ENCODE peak calls at places on chromosomes 11 and 22, in four cellular contexts. One of them, this sample, is unnamed.
A peak's percentile ranks its signal among the peaks of the same experiment; 100 is the strongest.

GRCh38 chr11:95505927-95506426 is 275.0 kb upstream of the SESN3 start:
- DNase-seq in K562: no peak
- DNase-seq in GM12891: no peak
- DNase-seq in H1: no peak
- DNase-seq in this sample: no peak

GRCh38 chr22:39212721-39213376 is 31.9 kb downstream of the PDGFB start:
- DNase-seq in K562: peak; percentile 35
- DNase-seq in GM12891: no peak
- DNase-seq in H1: peak; percentile 52
- DNase-seq in this sample: no peak

GRCh38 chr11:132349806-132350733 is 979.7 kb downstream of the NTM start:
- DNase-seq in K562: no peak
- DNase-seq in GM12891: no peak
- DNase-seq in H1: no peak
- DNase-seq in this sample: no peak

GRCh38 chr11:78654866-78655265 is 80.2 kb upstream of the NARS2 start:
- DNase-seq in K562: no peak
- DNase-seq in GM12891: no peak
- DNase-seq in H1: peak; percentile 14
- DNase-seq in this sample: no peak

GRCh38 chr11:33227578-33228261 is 29.5 kb upstream of the HIPK3 start:
- DNase-seq in K562: no peak
- DNase-seq in GM12891: no peak
- DNase-seq in H1: no peak
- DNase-seq in this sample: no peak

GRCh38 chr22:19708323-19709011 is 5.8 kb upstream of the SEPTIN5 start:
- DNase-seq in K562: no peak
- DNase-seq in GM12891: peak; percentile 11
- DNase-seq in H1: no peak
- DNase-seq in this sample: no peak

GRCh38 chr11:85725510-85726258 is 39.7 kb upstream of the CCDC89 start:
- DNase-seq in K562: no peak
- DNase-seq in GM12891: no peak
- DNase-seq in H1: no peak
- DNase-seq in this sample: no peak

GRCh38 chr11:1388763-1389102 is 1.0 kb upstream of the BRSK2 start:
- DNase-seq in K562: no peak
- DNase-seq in GM12891: no peak
- DNase-seq in H1: peak; percentile 62
- DNase-seq in this sample: no peak

GRCh38 chr11:72813740-72814138 is 472 bp upstream of the ATG16L2 start:
- DNase-seq in K562: peak; percentile 80
- DNase-seq in GM12891: peak; percentile 74
- DNase-seq in H1: no peak
- DNase-seq in this sample: peak; percentile 77

GRCh38 chr11:75591966-75592365 is 29.9 kb downstream of the SERPINH1 start:
- DNase-seq in K562: no peak
- DNase-seq in GM12891: no peak
- DNase-seq in H1: no peak
- DNase-seq in this sample: no peak

GRCh38 chr11:92224394-92225205 is at the start of gene FAT3:
- DNase-seq in K562: no peak
- DNase-seq in GM12891: no peak
- DNase-seq in H1: peak; percentile 77
- DNase-seq in this sample: no peak

GRCh38 chr11:123357990-123358827 is 71.9 kb upstream of the GRAMD1B start:
- DNase-seq in K562: no peak
- DNase-seq in GM12891: peak; percentile 49
- DNase-seq in H1: peak; percentile 68
- DNase-seq in this sample: peak; percentile 50

GRCh38 chr11:8327761-8328192 is 64.1 kb upstream of the LMO1 start:
- DNase-seq in K562: no peak
- DNase-seq in GM12891: peak; percentile 62
- DNase-seq in H1: no peak
- DNase-seq in this sample: peak; percentile 56

GRCh38 chr11:77300695-77301094 is 791 bp downstream of the GDPD4 start:
- DNase-seq in K562: no peak
- DNase-seq in GM12891: no peak
- DNase-seq in H1: no peak
- DNase-seq in this sample: no peak

GRCh38 chr11:32068134-32068533 is 22.7 kb upstream of the RCN1 start:
- DNase-seq in K562: no peak
- DNase-seq in GM12891: no peak
- DNase-seq in H1: no peak
- DNase-seq in this sample: no peak

GRCh38 chr22:24175160-24175808 is 6.0 kb upstream of the SUSD2 start:
- DNase-seq in K562: peak; percentile 67
- DNase-seq in GM12891: peak; percentile 82
- DNase-seq in H1: peak; percentile 94
- DNase-seq in this sample: peak; percentile 72

GRCh38 chr11:32438883-32439487 is 3.6 kb upstream of the WT1 start:
- DNase-seq in K562: no peak
- DNase-seq in GM12891: no peak
- DNase-seq in H1: peak; percentile 60
- DNase-seq in this sample: no peak

GRCh38 chr11:86118201-86118600 is 49.3 kb upstream of the PICALM start:
- DNase-seq in K562: no peak
- DNase-seq in GM12891: no peak
- DNase-seq in H1: no peak
- DNase-seq in this sample: no peak

GRCh38 chr11:83033972-83034672 is 37.6 kb downstream of the RAB30 start:
- DNase-seq in K562: no peak
- DNase-seq in GM12891: no peak
- DNase-seq in H1: no peak
- DNase-seq in this sample: no peak

GRCh38 chr11:29518389-29519174 is 498.2 kb downstream of the KCNA4 start:
- DNase-seq in K562: no peak
- DNase-seq in GM12891: no peak
- DNase-seq in H1: peak; percentile 52
- DNase-seq in this sample: no peak

GRCh38 chr11:123302751-123303195 is 107.7 kb upstream of the CLMP start:
- DNase-seq in K562: no peak
- DNase-seq in GM12891: peak; percentile 26
- DNase-seq in H1: no peak
- DNase-seq in this sample: no peak

GRCh38 chr11:32428665-32429293 is 6.6 kb downstream of the WT1 start:
- DNase-seq in K562: no peak
- DNase-seq in GM12891: no peak
- DNase-seq in H1: no peak
- DNase-seq in this sample: no peak

GRCh38 chr11:60786811-60787567 is 1.9 kb downstream of the MS4A10 start:
- DNase-seq in K562: no peak
- DNase-seq in GM12891: no peak
- DNase-seq in H1: no peak
- DNase-seq in this sample: no peak

GRCh38 chr11:61868601-61869476 is 22.5 kb downstream of the FADS3 start:
- DNase-seq in K562: no peak
- DNase-seq in GM12891: no peak
- DNase-seq in H1: no peak
- DNase-seq in this sample: no peak

GRCh38 chr11:64204464-64204989 is 2.0 kb upstream of the FERMT3 start:
- DNase-seq in K562: peak; percentile 79
- DNase-seq in GM12891: peak; percentile 73
- DNase-seq in H1: peak; percentile 80
- DNase-seq in this sample: peak; percentile 79

GRCh38 chr11:57514538-57515331 is 767 bp downstream of the SLC43A1 start:
- DNase-seq in K562: peak; percentile 75
- DNase-seq in GM12891: peak; percentile 64
- DNase-seq in H1: peak; percentile 83
- DNase-seq in this sample: peak; percentile 62

GRCh38 chr22:47307326-47307725 is 544.9 kb downstream of the TBC1D22A start:
- DNase-seq in K562: peak; percentile 29
- DNase-seq in GM12891: no peak
- DNase-seq in H1: no peak
- DNase-seq in this sample: no peak

GRCh38 chr11:73295259-73295995 is 12.6 kb upstream of the ARHGEF17 start:
- DNase-seq in K562: peak; percentile 80
- DNase-seq in GM12891: peak; percentile 73
- DNase-seq in H1: peak; percentile 95
- DNase-seq in this sample: peak; percentile 65

GRCh38 chr11:94128171-94128745 is 383 bp upstream of the PANX1 start:
- DNase-seq in K562: no peak
- DNase-seq in GM12891: no peak
- DNase-seq in H1: peak; percentile 71
- DNase-seq in this sample: no peak

GRCh38 chr11:116690623-116691022 is 82.2 kb downstream of the BUD13 start:
- DNase-seq in K562: no peak
- DNase-seq in GM12891: no peak
- DNase-seq in H1: no peak
- DNase-seq in this sample: no peak

GRCh38 chr11:59142530-59143507 is at the start of gene FAM111A:
- DNase-seq in K562: peak; percentile 67
- DNase-seq in GM12891: peak; percentile 53
- DNase-seq in H1: peak; percentile 83
- DNase-seq in this sample: peak; percentile 60
- TF ChIP-seq POLR2A in K562: peak; percentile 66
- TF ChIP-seq POLR2A in GM12891: no peak
- TF ChIP-seq POLR2A in H1: peak; percentile 18
- TF ChIP-seq POLR2A in this sample: peak; percentile 67

GRCh38 chr22:40818747-40819662 is at the start of gene SLC25A17:
- DNase-seq in K562: peak; percentile 93
- DNase-seq in GM12891: peak; percentile 90
- DNase-seq in H1: peak; percentile 89
- DNase-seq in this sample: peak; percentile 93
- TF ChIP-seq POLR2AphosphoS5 in K562: peak; percentile 61
- TF ChIP-seq POLR2AphosphoS5 in GM12891: peak; percentile 32
- TF ChIP-seq POLR2AphosphoS5 in H1: peak; percentile 56
- TF ChIP-seq POLR2AphosphoS5 in this sample: no peak

GRCh38 chr11:66369073-66369894 is 2.3 kb downstream of the SLC29A2 start:
- DNase-seq in K562: peak; percentile 3
- DNase-seq in GM12891: no peak
- DNase-seq in H1: no peak
- DNase-seq in this sample: peak; percentile 3

GRCh38 chr11:66367561-66368312 is 3.8 kb downstream of the SLC29A2 start:
- DNase-seq in K562: no peak
- DNase-seq in GM12891: no peak
- DNase-seq in H1: no peak
- DNase-seq in this sample: no peak

GRCh38 chr11:66366844-66367477 is 4.6 kb downstream of the SLC29A2 start:
- DNase-seq in K562: no peak
- DNase-seq in GM12891: no peak
- DNase-seq in H1: no peak
- DNase-seq in this sample: no peak

GRCh38 chr11:66365711-66366619 is 5.6 kb downstream of the SLC29A2 start:
- DNase-seq in K562: peak; percentile 9
- DNase-seq in GM12891: no peak
- DNase-seq in H1: no peak
- DNase-seq in this sample: peak; percentile 4

DNA sequence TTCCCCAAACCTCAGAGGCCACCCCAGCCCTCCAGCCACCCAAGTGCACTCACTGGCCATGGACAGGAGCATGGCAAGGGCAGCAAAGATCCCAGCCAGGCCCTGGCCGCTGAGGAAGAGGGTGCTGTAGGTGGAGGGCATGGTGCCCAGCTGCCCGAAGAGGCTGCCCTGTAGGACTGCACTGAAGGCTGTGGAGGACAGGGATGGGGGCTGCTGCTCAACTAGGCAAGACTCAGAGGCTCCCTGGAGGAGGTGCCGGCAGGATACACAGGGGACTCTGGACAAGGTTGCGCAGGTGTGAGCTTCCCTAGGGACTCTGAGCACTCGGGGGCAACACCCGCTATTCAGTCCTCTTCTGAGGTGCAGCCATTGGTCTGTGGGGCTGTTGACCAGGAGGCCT is 3.1 kb downstream of the SLC29A2 start:
- DNase-seq in K562: no peak
- DNase-seq in GM12891: no peak
- DNase-seq in H1: no peak
- DNase-seq in this sample: no peak
- TF ChIP-seq TAF1 in K562: no peak
- TF ChIP-seq TAF1 in GM12891: no peak
- TF ChIP-seq TAF1 in H1: no peak
- TF ChIP-seq TAF1 in this sample: no peak

GRCh38 chr11:68333176-68333575 is 20.8 kb downstream of the LRP5 start:
- DNase-seq in K562: no peak
- DNase-seq in GM12891: no peak
- DNase-seq in H1: no peak
- DNase-seq in this sample: no peak

GRCh38 chr11:68332186-68332585 is 19.8 kb downstream of the LRP5 start:
- DNase-seq in K562: no peak
- DNase-seq in GM12891: no peak
- DNase-seq in H1: no peak
- DNase-seq in this sample: no peak

GRCh38 chr11:68329993-68330699 is 17.8 kb downstream of the LRP5 start:
- DNase-seq in K562: no peak
- DNase-seq in GM12891: no peak
- DNase-seq in H1: no peak
- DNase-seq in this sample: no peak

GRCh38 chr11:68330700-68331337 is 18.4 kb downstream of the LRP5 start:
- DNase-seq in K562: no peak
- DNase-seq in GM12891: no peak
- DNase-seq in H1: no peak
- DNase-seq in this sample: no peak

GRCh38 chr11:68331338-68331947 is 19.1 kb downstream of the LRP5 start:
- DNase-seq in K562: no peak
- DNase-seq in GM12891: no peak
- DNase-seq in H1: no peak
- DNase-seq in this sample: no peak
- TF ChIP-seq POLR2A in K562: no peak
- TF ChIP-seq POLR2A in GM12891: no peak
- TF ChIP-seq POLR2A in H1: no peak
- TF ChIP-seq POLR2A in this sample: no peak

GRCh38 chr11:119029069-119029339 is 1.7 kb downstream of the SLC37A4 start:
- DNase-seq in K562: no peak
- DNase-seq in GM12891: no peak
- DNase-seq in H1: no peak
- DNase-seq in this sample: no peak

GRCh38 chr11:119031912-119032280 is 1.2 kb upstream of the SLC37A4 start:
- DNase-seq in K562: no peak
- DNase-seq in GM12891: no peak
- DNase-seq in H1: no peak
- DNase-seq in this sample: no peak

GRCh38 chr11:119029340-119030028 is 1.2 kb downstream of the SLC37A4 start:
- DNase-seq in K562: peak; percentile 43
- DNase-seq in GM12891: no peak
- DNase-seq in H1: no peak
- DNase-seq in this sample: no peak

GRCh38 chr11:119030029-119030328 is 698 bp downstream of the SLC37A4 start:
- DNase-seq in K562: no peak
- DNase-seq in GM12891: no peak
- DNase-seq in H1: no peak
- DNase-seq in this sample: no peak

GRCh38 chr11:119030329-119031047 is at the start of gene SLC37A4:
- DNase-seq in K562: peak; percentile 95
- DNase-seq in GM12891: peak; percentile 98
- DNase-seq in H1: peak; percentile 100
- DNase-seq in this sample: peak; percentile 98
- TF ChIP-seq POLR2AphosphoS5 in K562: no peak
- TF ChIP-seq POLR2AphosphoS5 in GM12891: no peak
- TF ChIP-seq POLR2AphosphoS5 in H1: peak; percentile 29
- TF ChIP-seq POLR2AphosphoS5 in this sample: peak; percentile 25